ENCODE peak calls at places on chromosomes 11 and 22, in five cellular contexts. B is neuronal stem cell, I is H9, T is IMR-90, J is H1. W is an unnamed sample. For H3K4me1, the result is how much of the 10 kb centered on the place peaks cover.

GRCh38 chr11:88508808-88509581 is 171.5 kb upstream of the CTSC start:
- DNase-seq in T (no peak), J (no peak), I (peak), B (no peak), W (peak)

GRCh38 chr22:43429426-43429825 is 17.6 kb downstream of the MPPED1 start:
- DNase-seq in J (no peak), T (no peak), I (no peak), B (no peak), W (no peak)

GRCh38 chr22:23553922-23554870 is 25.9 kb downstream of the IGLL1 start:
- DNase-seq in I (no peak), T (no peak), B (no peak), J (no peak), W (no peak)

GRCh38 chr11:114398303-114398920 is 1.9 kb downstream of the C11orf71 start:
- DNase-seq in T (no peak), J (no peak), I (no peak), B (no peak), W (peak)

GRCh38 chr11:133339495-133340140 is 192.7 kb downstream of the OPCML start:
- DNase-seq in B (no peak), I (no peak), T (no peak), J (no peak), W (no peak)

GRCh38 chr11:122229611-122230386 is 113.8 kb upstream of the BLID start:
- DNase-seq in B (peak), J (peak), T (no peak), I (peak), W (no peak)

GRCh38 chr22:30553971-30554370 is 7.4 kb upstream of the SEC14L6 start:
- DNase-seq in T (no peak), J (no peak), I (no peak), B (no peak), W (no peak)

GRCh38 chr22:44097263-44098020 is 73.3 kb downstream of the PARVB start:
- DNase-seq in J (no peak), B (no peak), I (no peak), T (no peak), W (no peak)

GRCh38 chr22:29524440-29525191 is 28.9 kb downstream of the THOC5 start:
- DNase-seq in B (no peak), J (peak), T (peak), I (peak), W (peak)

GRCh38 chr11:119599864-119600593 is 129.0 kb downstream of the NECTIN1 start:
- DNase-seq in I (no peak), B (no peak), J (no peak), T (peak), W (no peak)

GRCh38 chr22:35641494-35642120 is 6.6 kb upstream of the APOL6 start:
- DNase-seq in J (no peak), I (no peak), T (no peak), B (no peak), W (no peak)

GRCh38 chr11:107830915-107831540 is 27.6 kb downstream of the SLC35F2 start:
- DNase-seq in I (no peak), B (no peak), T (no peak), J (no peak), W (no peak)

GRCh38 chr11:112652786-112653390 is 308.3 kb upstream of the NCAM1 start:
- DNase-seq in T (peak), B (no peak), J (no peak), I (no peak), W (peak)

GRCh38 chr11:126332221-126332711 is 23.2 kb upstream of the ST3GAL4 start:
- DNase-seq in T (peak), B (no peak), I (no peak), J (no peak), W (peak)

GRCh38 chr11:11211888-11212287 is 141.2 kb downstream of the CSNK2A3 start:
- DNase-seq in B (no peak), T (no peak), J (no peak), I (no peak), W (no peak)

GRCh38 chr11:95134491-95134890 is 44.8 kb downstream of the ENDOD1 start:
- DNase-seq in I (no peak), T (peak), J (no peak), B (no peak), W (peak)

GRCh38 chr11:115201121-115201792 is 303.0 kb downstream of the CADM1 start:
- DNase-seq in T (peak), I (no peak), J (no peak), B (no peak), W (peak)

GRCh38 chr22:47933891-47934290 is 1171.4 kb downstream of the TBC1D22A start:
- DNase-seq in I (no peak), J (no peak), T (no peak), B (no peak), W (no peak)

GRCh38 chr11:35531246-35531645 is 5.8 kb upstream of the PAMR1 start:
- DNase-seq in B (no peak), I (no peak), J (no peak), T (no peak), W (no peak)

GRCh38 chr22:39268645-39269044 is 23.9 kb upstream of the PDGFB start:
- DNase-seq in B (no peak), I (no peak), T (no peak), J (no peak), W (no peak)

GRCh38 chr11:60455531-60456042 is at the start of gene MS4A1:
- DNase-seq in B (no peak), I (no peak), J (no peak), T (no peak), W (no peak)

GRCh38 chr11:41398175-41398574 is 61.3 kb downstream of the LRRC4C start:
- DNase-seq in J (no peak), T (no peak), I (no peak), B (no peak), W (no peak)

GRCh38 chr11:131759140-131759539 is 388.7 kb downstream of the NTM start:
- DNase-seq in T (no peak), J (no peak), I (no peak), B (no peak), W (no peak)

GRCh38 chr22:43423046-43423445 is 11.2 kb downstream of the MPPED1 start:
- DNase-seq in J (no peak), I (no peak), B (no peak), T (no peak), W (no peak)

GRCh38 chr11:124612567-124613245 is 1.5 kb downstream of the PANX3 start:
- DNase-seq in B (no peak), I (peak), J (no peak), T (peak), W (peak)

GRCh38 chr11:12157241-12157661 is 46.9 kb downstream of the MICAL2 start:
- DNase-seq in T (peak), I (no peak), J (no peak), B (no peak), W (peak)

GRCh38 chr11:14179126-14179820 is 179.7 kb downstream of the RRAS2 start:
- DNase-seq in T (peak), B (no peak), I (no peak), J (no peak), W (peak)

GRCh38 chr11:22711212-22711770 is 44.9 kb downstream of the GAS2 start:
- DNase-seq in B (no peak), T (no peak), I (no peak), J (no peak), W (no peak)

GRCh38 chr22:19984201-19984753 is 32.3 kb downstream of the ARVCF start:
- DNase-seq in T (peak), I (no peak), B (no peak), J (no peak), W (peak)

GRCh38 chr11:118691926-118692830 is 12.7 kb upstream of the TREH start:
- DNase-seq in I (no peak), J (no peak), T (peak), B (no peak), W (peak)

GRCh38 chr11:8533332-8533731 is 60.7 kb downstream of the STK33 start:
- DNase-seq in T (no peak), B (no peak), I (no peak), J (no peak), W (no peak)

GRCh38 chr11:5564259-5565019 is 16.1 kb upstream of the OR52H1 start:
- DNase-seq in T (peak), I (no peak), B (no peak), J (no peak), W (no peak)

GRCh38 chr11:99814738-99815137 is 794.0 kb downstream of the CNTN5 start:
- DNase-seq in T (no peak), B (no peak), I (no peak), J (no peak), W (no peak)

GRCh38 chr22:46619240-46619829 is 851 bp upstream of the GRAMD4 start:
- DNase-seq in T (no peak), B (no peak), I (no peak), J (no peak), W (no peak)

GRCh38 chr11:74487875-74488274 is 5.6 kb downstream of the LIPT2 start:
- DNase-seq in I (peak), B (no peak), J (no peak), T (no peak), W (no peak)
- H4K91ac ChIP-seq in I (no peak), B (no peak), J (no peak), T (no peak), W (no peak)

GRCh38 chr11:63917685-63918523 is 940 bp upstream of the RCOR2 start:
- DNase-seq in J (no peak), T (no peak), B (peak), I (peak), W (peak)
- H2AK5ac ChIP-seq in J (peak), T (peak), B (peak), I (no peak), W (peak)

DNA sequence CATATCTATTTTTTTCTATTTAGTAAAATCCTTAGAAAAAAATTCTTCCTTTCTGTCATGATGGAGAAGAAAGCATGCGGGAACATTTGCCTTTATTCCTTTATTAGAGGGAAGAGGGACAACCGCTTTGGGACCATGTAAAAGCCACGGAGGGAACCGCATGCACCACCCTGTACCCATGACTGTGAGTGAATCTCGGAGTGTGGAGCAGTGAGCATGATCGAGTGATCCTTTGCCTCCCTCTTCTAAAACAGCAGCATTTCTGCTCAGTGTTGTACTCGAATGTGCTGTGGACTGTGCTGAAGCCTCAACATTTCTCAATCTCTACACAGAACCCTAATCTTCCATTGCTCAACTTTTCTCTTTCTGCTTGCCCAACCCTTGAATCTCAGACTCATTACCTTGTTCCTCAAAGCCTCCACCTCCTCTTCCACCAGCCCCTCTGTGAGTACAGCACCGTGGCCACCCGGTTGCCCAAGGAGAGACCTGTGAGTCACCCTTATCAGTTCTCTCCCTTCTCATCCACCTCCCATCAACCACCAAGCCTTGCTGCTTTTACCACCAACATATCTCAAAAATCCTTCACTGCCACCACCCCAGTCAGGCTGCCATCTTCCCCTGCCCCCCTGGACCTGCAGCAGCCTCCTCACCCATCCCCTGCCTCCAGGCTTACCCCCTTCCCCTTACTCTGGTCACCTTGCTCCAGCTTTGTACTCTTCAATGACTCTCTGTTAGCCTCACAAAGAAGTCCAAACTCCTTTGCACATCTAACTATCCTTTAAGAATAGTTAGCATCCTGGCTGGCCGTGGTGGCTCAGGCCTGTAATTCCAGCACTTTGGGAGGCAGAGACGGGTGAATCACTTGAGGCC is 103.1 kb downstream of the NAT10 start:
- DNase-seq in T (peak), B (no peak), J (no peak), I (no peak), W (no peak)
- H3K4me1 ChIP-seq in T (under half), B (under half), J (under half), I (under half), W (under half)

GRCh38 chr11:116473790-116474346 is 298.9 kb downstream of the BUD13 start:
- DNase-seq in T (no peak), J (no peak), B (no peak), I (peak), W (no peak)
- H4K91ac ChIP-seq in T (no peak), J (no peak), B (no peak), I (no peak), W (no peak)

GRCh38 chr11:809287-810039 is at the start of gene RPLP2:
- DNase-seq in T (peak), B (peak), J (peak), I (peak), W (peak)
- H2AK5ac ChIP-seq in T (peak), B (peak), J (peak), I (no peak), W (peak)

W was measured in mesenchymal stem cell.